ENCODE peak calls at places on chromosomes 12 and 14, in seven cellular contexts. One of them, this sample, is unnamed.

GRCh38 chr14:103714063-103714724 is 1.1 kb downstream of the XRCC3 start:
- DNase-seq in SK-N-SH: no peak
- DNase-seq in sigmoid colon: no peak
- DNase-seq in transverse colon: no peak
- DNase-seq in upper lobe of left lung: no peak
- DNase-seq in prostate gland: no peak
- DNase-seq in GM23338: no peak
- DNase-seq in this sample: no peak

GRCh38 chr14:91946313-91947195 is 940 bp downstream of the FBLN5 start:
- DNase-seq in SK-N-SH: no peak
- DNase-seq in sigmoid colon: no peak
- DNase-seq in transverse colon: no peak
- DNase-seq in upper lobe of left lung: no peak
- DNase-seq in prostate gland: no peak
- DNase-seq in GM23338: no peak
- DNase-seq in this sample: no peak

GRCh38 chr14:102510616-102511520 is 1.3 kb upstream of the ANKRD9 start:
- DNase-seq in SK-N-SH: no peak
- DNase-seq in sigmoid colon: peak
- DNase-seq in transverse colon: peak
- DNase-seq in upper lobe of left lung: peak
- DNase-seq in prostate gland: peak
- DNase-seq in GM23338: peak
- DNase-seq in this sample: no peak

GRCh38 chr12:88946377-88946997 is 366.2 kb upstream of the KITLG start:
- DNase-seq in SK-N-SH: no peak
- DNase-seq in sigmoid colon: no peak
- DNase-seq in transverse colon: no peak
- DNase-seq in upper lobe of left lung: no peak
- DNase-seq in prostate gland: no peak
- DNase-seq in GM23338: no peak
- DNase-seq in this sample: no peak

GRCh38 chr12:56684745-56685369 is 3.2 kb downstream of the PTGES3 start:
- DNase-seq in SK-N-SH: no peak
- DNase-seq in sigmoid colon: no peak
- DNase-seq in transverse colon: no peak
- DNase-seq in upper lobe of left lung: no peak
- DNase-seq in prostate gland: no peak
- DNase-seq in GM23338: no peak
- DNase-seq in this sample: no peak

GRCh38 chr14:90658541-90658967 is 157.7 kb downstream of the TTC7B start:
- DNase-seq in SK-N-SH: no peak
- DNase-seq in sigmoid colon: no peak
- DNase-seq in transverse colon: no peak
- DNase-seq in upper lobe of left lung: no peak
- DNase-seq in prostate gland: no peak
- DNase-seq in GM23338: no peak
- DNase-seq in this sample: no peak

GRCh38 chr14:45664668-45665356 is 411.8 kb upstream of the MIS18BP1 start:
- DNase-seq in SK-N-SH: no peak
- DNase-seq in sigmoid colon: no peak
- DNase-seq in transverse colon: no peak
- DNase-seq in upper lobe of left lung: no peak
- DNase-seq in prostate gland: no peak
- DNase-seq in GM23338: peak
- DNase-seq in this sample: no peak

GRCh38 chr12:24507827-24508226 is 441.1 kb downstream of the BCAT1 start:
- DNase-seq in SK-N-SH: no peak
- DNase-seq in sigmoid colon: no peak
- DNase-seq in transverse colon: no peak
- DNase-seq in upper lobe of left lung: no peak
- DNase-seq in prostate gland: no peak
- DNase-seq in GM23338: no peak
- DNase-seq in this sample: no peak

GRCh38 chr12:94208433-94208921 is 60.1 kb downstream of the PLXNC1 start:
- DNase-seq in SK-N-SH: no peak
- DNase-seq in sigmoid colon: no peak
- DNase-seq in transverse colon: no peak
- DNase-seq in upper lobe of left lung: no peak
- DNase-seq in prostate gland: no peak
- DNase-seq in GM23338: no peak
- DNase-seq in this sample: no peak

GRCh38 chr12:101713059-101713682 is 15.7 kb downstream of the CHPT1 start:
- DNase-seq in SK-N-SH: no peak
- DNase-seq in sigmoid colon: peak
- DNase-seq in transverse colon: peak
- DNase-seq in upper lobe of left lung: no peak
- DNase-seq in prostate gland: no peak
- DNase-seq in GM23338: no peak
- DNase-seq in this sample: no peak

GRCh38 chr12:120199595-120200306 is 1.2 kb downstream of the RPLP0 start:
- DNase-seq in SK-N-SH: no peak
- DNase-seq in sigmoid colon: peak
- DNase-seq in transverse colon: no peak
- DNase-seq in upper lobe of left lung: no peak
- DNase-seq in prostate gland: no peak
- DNase-seq in GM23338: no peak
- DNase-seq in this sample: no peak
- TF ChIP-seq POLR2AphosphoS5 in SK-N-SH: peak
- TF ChIP-seq POLR2AphosphoS5 in sigmoid colon: peak
- TF ChIP-seq POLR2AphosphoS5 in transverse colon: peak
- TF ChIP-seq POLR2AphosphoS5 in upper lobe of left lung: peak
- TF ChIP-seq POLR2AphosphoS5 in prostate gland: no peak
- TF ChIP-seq POLR2AphosphoS5 in GM23338: peak
- TF ChIP-seq POLR2AphosphoS5 in this sample: no peak

GRCh38 chr12:1778911-1779310 is 41.5 kb upstream of the LRTM2 start:
- DNase-seq in SK-N-SH: no peak
- DNase-seq in sigmoid colon: no peak
- DNase-seq in transverse colon: no peak
- DNase-seq in upper lobe of left lung: no peak
- DNase-seq in prostate gland: no peak
- DNase-seq in GM23338: no peak
- DNase-seq in this sample: no peak
- TF ChIP-seq POLR2AphosphoS5 in SK-N-SH: no peak
- TF ChIP-seq POLR2AphosphoS5 in sigmoid colon: no peak
- TF ChIP-seq POLR2AphosphoS5 in transverse colon: no peak
- TF ChIP-seq POLR2AphosphoS5 in upper lobe of left lung: no peak
- TF ChIP-seq POLR2AphosphoS5 in prostate gland: no peak
- TF ChIP-seq POLR2AphosphoS5 in GM23338: no peak
- TF ChIP-seq POLR2AphosphoS5 in this sample: no peak

GRCh38 chr12:71155228-71155627 is 2.6 kb downstream of the TSPAN8 start:
- DNase-seq in SK-N-SH: no peak
- DNase-seq in sigmoid colon: no peak
- DNase-seq in transverse colon: no peak
- DNase-seq in upper lobe of left lung: no peak
- DNase-seq in prostate gland: no peak
- DNase-seq in GM23338: no peak
- DNase-seq in this sample: no peak
- TF ChIP-seq POLR2AphosphoS5 in SK-N-SH: no peak
- TF ChIP-seq POLR2AphosphoS5 in sigmoid colon: no peak
- TF ChIP-seq POLR2AphosphoS5 in transverse colon: peak
- TF ChIP-seq POLR2AphosphoS5 in upper lobe of left lung: no peak
- TF ChIP-seq POLR2AphosphoS5 in prostate gland: no peak
- TF ChIP-seq POLR2AphosphoS5 in GM23338: no peak
- TF ChIP-seq POLR2AphosphoS5 in this sample: no peak

DNA sequence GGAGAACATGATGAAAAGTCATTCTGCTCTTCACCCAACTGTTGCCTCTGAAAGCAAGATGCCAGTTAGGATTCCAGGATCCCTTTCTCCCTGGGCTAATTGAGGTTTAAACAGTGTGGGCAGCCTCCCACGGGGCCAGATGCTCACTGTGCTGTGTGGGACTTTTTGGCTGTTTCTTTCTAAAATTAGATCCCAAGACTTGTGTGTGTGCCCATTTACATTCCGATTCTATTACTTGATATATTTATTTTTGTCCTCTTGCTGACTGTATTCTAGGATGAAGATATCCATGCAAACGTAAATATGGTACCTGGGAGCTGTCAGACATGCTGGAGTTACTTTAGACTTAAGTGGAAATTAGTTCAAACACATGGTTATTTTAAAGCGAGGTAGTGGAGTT is 6.2 kb downstream of the IFT43 start:
- DNase-seq in SK-N-SH: no peak
- DNase-seq in sigmoid colon: no peak
- DNase-seq in transverse colon: no peak
- DNase-seq in upper lobe of left lung: no peak
- DNase-seq in prostate gland: no peak
- DNase-seq in GM23338: no peak
- DNase-seq in this sample: no peak
- TF ChIP-seq POLR2AphosphoS5 in SK-N-SH: no peak
- TF ChIP-seq POLR2AphosphoS5 in sigmoid colon: peak
- TF ChIP-seq POLR2AphosphoS5 in transverse colon: no peak
- TF ChIP-seq POLR2AphosphoS5 in upper lobe of left lung: no peak
- TF ChIP-seq POLR2AphosphoS5 in prostate gland: no peak
- TF ChIP-seq POLR2AphosphoS5 in GM23338: no peak
- TF ChIP-seq POLR2AphosphoS5 in this sample: no peak

GRCh38 chr12:51217133-51217967 is 512 bp downstream of the POU6F1 start:
- DNase-seq in SK-N-SH: peak
- DNase-seq in sigmoid colon: peak
- DNase-seq in transverse colon: peak
- DNase-seq in upper lobe of left lung: peak
- DNase-seq in prostate gland: peak
- DNase-seq in GM23338: peak
- DNase-seq in this sample: peak
- TF ChIP-seq POLR2AphosphoS5 in SK-N-SH: no peak
- TF ChIP-seq POLR2AphosphoS5 in sigmoid colon: peak
- TF ChIP-seq POLR2AphosphoS5 in transverse colon: no peak
- TF ChIP-seq POLR2AphosphoS5 in upper lobe of left lung: no peak
- TF ChIP-seq POLR2AphosphoS5 in prostate gland: no peak
- TF ChIP-seq POLR2AphosphoS5 in GM23338: peak
- TF ChIP-seq POLR2AphosphoS5 in this sample: no peak

GRCh38 chr12:3976351-3976938 is 103.2 kb upstream of the PARP11 start:
- DNase-seq in SK-N-SH: no peak
- DNase-seq in sigmoid colon: no peak
- DNase-seq in transverse colon: no peak
- DNase-seq in upper lobe of left lung: no peak
- DNase-seq in prostate gland: no peak
- DNase-seq in GM23338: no peak
- DNase-seq in this sample: no peak

GRCh38 chr12:3973939-3974644 is 100.9 kb upstream of the PARP11 start:
- DNase-seq in SK-N-SH: no peak
- DNase-seq in sigmoid colon: no peak
- DNase-seq in transverse colon: no peak
- DNase-seq in upper lobe of left lung: no peak
- DNase-seq in prostate gland: peak
- DNase-seq in GM23338: no peak
- DNase-seq in this sample: no peak

GRCh38 chr12:3977621-3978020 is 104.4 kb upstream of the PARP11 start:
- DNase-seq in SK-N-SH: no peak
- DNase-seq in sigmoid colon: no peak
- DNase-seq in transverse colon: no peak
- DNase-seq in upper lobe of left lung: no peak
- DNase-seq in prostate gland: no peak
- DNase-seq in GM23338: no peak
- DNase-seq in this sample: no peak

GRCh38 chr12:3973269-3973884 is 100.2 kb upstream of the PARP11 start:
- DNase-seq in SK-N-SH: no peak
- DNase-seq in sigmoid colon: no peak
- DNase-seq in transverse colon: no peak
- DNase-seq in upper lobe of left lung: peak
- DNase-seq in prostate gland: no peak
- DNase-seq in GM23338: no peak
- DNase-seq in this sample: no peak

GRCh38 chr12:3975652-3976051 is 102.5 kb upstream of the PARP11 start:
- DNase-seq in SK-N-SH: no peak
- DNase-seq in sigmoid colon: no peak
- DNase-seq in transverse colon: no peak
- DNase-seq in upper lobe of left lung: no peak
- DNase-seq in prostate gland: no peak
- DNase-seq in GM23338: no peak
- DNase-seq in this sample: no peak
- TF ChIP-seq POLR2AphosphoS5 in SK-N-SH: no peak
- TF ChIP-seq POLR2AphosphoS5 in sigmoid colon: no peak
- TF ChIP-seq POLR2AphosphoS5 in transverse colon: no peak
- TF ChIP-seq POLR2AphosphoS5 in upper lobe of left lung: no peak
- TF ChIP-seq POLR2AphosphoS5 in prostate gland: no peak
- TF ChIP-seq POLR2AphosphoS5 in GM23338: no peak
- TF ChIP-seq POLR2AphosphoS5 in this sample: no peak

GRCh38 chr12:70994217-70994788 is 73.8 kb upstream of the PTPRR start:
- DNase-seq in SK-N-SH: no peak
- DNase-seq in sigmoid colon: no peak
- DNase-seq in transverse colon: no peak
- DNase-seq in upper lobe of left lung: no peak
- DNase-seq in prostate gland: peak
- DNase-seq in GM23338: no peak
- DNase-seq in this sample: no peak
- TF ChIP-seq POLR2AphosphoS5 in SK-N-SH: no peak
- TF ChIP-seq POLR2AphosphoS5 in sigmoid colon: peak
- TF ChIP-seq POLR2AphosphoS5 in transverse colon: peak
- TF ChIP-seq POLR2AphosphoS5 in upper lobe of left lung: peak
- TF ChIP-seq POLR2AphosphoS5 in prostate gland: peak
- TF ChIP-seq POLR2AphosphoS5 in GM23338: no peak
- TF ChIP-seq POLR2AphosphoS5 in this sample: no peak

DNA sequence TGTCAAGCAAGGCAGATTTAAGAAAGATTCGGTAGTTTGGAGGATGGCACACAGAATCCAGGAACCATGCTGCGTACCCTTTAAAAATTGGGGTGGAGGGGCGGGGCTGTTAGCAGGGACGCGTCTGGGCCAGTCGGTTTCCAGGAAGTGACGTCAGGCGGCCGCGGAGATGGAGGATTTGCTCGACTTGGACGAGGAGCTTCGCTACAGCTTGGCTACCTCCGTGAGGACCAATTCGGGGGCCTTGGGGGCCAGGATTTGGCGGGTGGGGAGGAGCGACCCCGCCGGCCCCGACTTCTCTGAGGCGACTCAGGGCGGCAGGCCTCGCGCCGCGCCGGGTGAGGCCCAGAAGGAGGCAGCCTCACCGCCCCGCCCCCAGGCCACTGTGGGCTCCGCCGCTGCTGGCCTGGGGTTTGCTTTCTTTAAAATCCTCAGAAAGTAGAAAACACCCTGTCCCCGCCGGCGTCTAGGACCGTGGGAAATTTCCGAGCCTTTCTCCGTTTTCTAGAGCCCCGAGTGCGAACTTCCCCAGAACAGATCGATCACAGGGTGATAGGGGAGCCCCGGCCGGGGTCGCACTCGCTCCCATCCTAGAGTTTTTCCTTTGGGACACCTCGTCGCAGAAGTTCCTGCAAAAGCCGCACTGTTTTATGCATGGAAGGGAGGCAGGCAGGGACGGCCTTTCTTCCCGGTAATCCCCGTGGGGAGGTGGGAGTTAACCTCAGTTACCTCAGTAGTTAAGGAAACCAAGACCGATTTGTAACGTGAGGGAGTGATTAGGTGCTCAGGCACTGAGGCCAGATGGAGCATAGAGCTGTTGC is at the start of gene IFT43:
- DNase-seq in SK-N-SH: peak
- DNase-seq in sigmoid colon: peak
- DNase-seq in transverse colon: peak
- DNase-seq in upper lobe of left lung: peak
- DNase-seq in prostate gland: peak
- DNase-seq in GM23338: peak
- DNase-seq in this sample: peak
- TF ChIP-seq POLR2AphosphoS5 in SK-N-SH: peak
- TF ChIP-seq POLR2AphosphoS5 in sigmoid colon: peak
- TF ChIP-seq POLR2AphosphoS5 in transverse colon: peak
- TF ChIP-seq POLR2AphosphoS5 in upper lobe of left lung: peak
- TF ChIP-seq POLR2AphosphoS5 in prostate gland: peak
- TF ChIP-seq POLR2AphosphoS5 in GM23338: peak
- TF ChIP-seq POLR2AphosphoS5 in this sample: no peak